ENCODE peak calls at places on chromosomes 5 and 9, in nine cellular contexts. F is stimulated activated CD8-positive, alpha-beta memory T cell treated with anti-CD3 and anti-CD28 coated beads, Interleukin-12 subunit alpha, Interleukin-12 subunit beta, amount 100 ng/mL, for 4 hours; D is lung microvascular endothelial cell; B is stimulated activated CD4-positive, alpha-beta T cell treated with anti-CD3 and anti-CD28 coated beads, Interleukin-4, amount 100 ng/mL, for 4 hours; N is GM04504; J is Daoy; O is Right ventricle myocardium superior; W is naive thymus-derived CD8-positive, alpha-beta T cell; X is astrocyte of the cerebellum. S is an unnamed sample.

GRCh38 chr5:55306641-55307382 is 682 bp downstream of the DHX29 start:
- DNase-seq in F (no peak), D (peak), B (no peak), N (no peak), J (peak), O (no peak), W (no peak), X (no peak), S (no peak)

GRCh38 chr9:121557581-121558422 is 58.2 kb upstream of the GGTA1 start:
- DNase-seq in F (no peak), D (peak), B (no peak), N (peak), J (peak), O (peak), W (no peak), X (peak), S (peak)

GRCh38 chr5:153209016-153209415 is 281.5 kb upstream of the GRIA1 start:
- DNase-seq in F (no peak), D (no peak), B (no peak), N (no peak), J (no peak), O (no peak), W (no peak), X (no peak), S (no peak)

GRCh38 chr9:130805510-130806387 is 29.3 kb upstream of the ABL1 start:
- DNase-seq in F (no peak), D (no peak), B (no peak), N (no peak), J (no peak), O (no peak), W (no peak), X (no peak), S (peak)

GRCh38 chr9:18362901-18363685 is 110.9 kb upstream of the ADAMTSL1 start:
- DNase-seq in F (no peak), D (peak), B (no peak), N (no peak), J (no peak), O (no peak), W (no peak), X (peak), S (peak)

GRCh38 chr5:1930880-1931589 is 48.3 kb upstream of the IRX4 start:
- DNase-seq in F (no peak), D (no peak), B (no peak), N (no peak), J (no peak), O (peak), W (no peak), X (no peak), S (peak)

GRCh38 chr9:92944921-92945320 is 2.4 kb upstream of the FGD3 start:
- DNase-seq in F (no peak), D (no peak), B (no peak), N (no peak), J (no peak), O (no peak), W (no peak), X (no peak), S (no peak)

GRCh38 chr5:87382224-87382623 is 30.5 kb downstream of the CCNH start:
- DNase-seq in F (no peak), D (no peak), B (no peak), N (no peak), J (no peak), O (no peak), W (no peak), X (no peak), S (no peak)

GRCh38 chr5:171762016-171762415 is 23.6 kb upstream of the SMIM23 start:
- DNase-seq in F (no peak), D (no peak), B (no peak), N (no peak), J (no peak), O (no peak), W (no peak), X (no peak), S (no peak)

GRCh38 chr5:574906-575305 is 37.2 kb upstream of the CEP72 start:
- DNase-seq in F (no peak), D (no peak), B (no peak), N (no peak), J (no peak), O (no peak), W (no peak), X (no peak), S (no peak)

GRCh38 chr5:66974256-66974655 is 222.3 kb downstream of the CD180 start:
- DNase-seq in F (no peak), D (no peak), B (no peak), N (peak), J (no peak), O (no peak), W (no peak), X (no peak), S (no peak)

GRCh38 chr5:80967500-80968181 is 7.5 kb downstream of the RASGRF2 start:
- DNase-seq in F (no peak), D (peak), B (no peak), N (peak), J (peak), O (no peak), W (no peak), X (peak), S (peak)

GRCh38 chr5:149397530-149397929 is 18.4 kb upstream of the IL17B start:
- DNase-seq in F (no peak), D (no peak), B (no peak), N (peak), J (peak), O (no peak), W (no peak), X (no peak), S (no peak)

GRCh38 chr9:71675857-71676165 is 92.5 kb downstream of the CEMIP2 start:
- DNase-seq in F (no peak), D (peak), B (no peak), N (no peak), J (no peak), O (no peak), W (no peak), X (no peak), S (no peak)

GRCh38 chr5:12385095-12385494 is 480.8 kb upstream of the CTNND2 start:
- DNase-seq in F (no peak), D (peak), B (no peak), N (no peak), J (no peak), O (no peak), W (no peak), X (no peak), S (no peak)

GRCh38 chr5:56161446-56161838 is 71.7 kb downstream of the ANKRD55 start:
- DNase-seq in F (no peak), D (no peak), B (no peak), N (no peak), J (peak), O (no peak), W (no peak), X (no peak), S (no peak)

GRCh38 chr9:15966471-15966870 is 413.6 kb downstream of the CCDC171 start:
- DNase-seq in F (no peak), D (no peak), B (no peak), N (no peak), J (no peak), O (no peak), W (no peak), X (no peak), S (no peak)

GRCh38 chr9:137480686-137481683 is 21.9 kb upstream of the NSMF start:
- DNase-seq in F (no peak), D (no peak), B (no peak), N (no peak), J (no peak), O (peak), W (no peak), X (no peak), S (no peak)

GRCh38 chr5:141883184-141883947 is 5.2 kb upstream of the PCDH1 start:
- DNase-seq in F (no peak), D (peak), B (no peak), N (no peak), J (peak), O (peak), W (no peak), X (no peak), S (peak)

GRCh38 chr9:99140685-99141314 is 35.9 kb downstream of the TGFBR1 start:
- DNase-seq in F (peak), D (peak), B (peak), N (peak), J (peak), O (no peak), W (peak), X (peak), S (peak)